ENCODE peak calls at places on chromosomes 4 and X, in ten cellular contexts. S is fibroblast of villous mesenchyme, K is lower leg skin, W is stomach, C is mucosa of descending colon, P is astrocyte of the cerebellum, N is OCI-LY7, A is progenitor cell of endocrine pancreas, G is keratinocyte, H is A549. B is an unnamed sample.

GRCh38 chr4:151990201-151990600 is 229.4 kb upstream of the GATB start:
- DNase-seq in S (no peak), K (no peak), W (no peak), C (no peak), P (peak), N (no peak), A (no peak), G (peak), H (peak), B (no peak)

GRCh38 chr4:89137695-89138094 is 26.4 kb downstream of the TIGD2 start:
- DNase-seq in S (no peak), K (no peak), W (no peak), C (no peak), P (no peak), N (no peak), A (no peak), G (no peak), H (no peak), B (no peak)

GRCh38 chr4:80266267-80266901 is at the start of gene FGF5:
- DNase-seq in S (peak), K (no peak), W (no peak), C (peak), P (peak), N (no peak), A (peak), G (no peak), H (no peak), B (peak)

GRCh38 chr4:173227753-173228152 is 59.1 kb downstream of the GALNT7 start:
- DNase-seq in S (no peak), K (no peak), W (no peak), C (no peak), P (no peak), N (no peak), A (no peak), G (no peak), H (no peak), B (no peak)

GRCh38 chrX:73913580-73913979 is 350.6 kb downstream of the CHIC1 start:
- DNase-seq in S (peak), K (no peak), W (no peak), C (no peak), P (no peak), N (no peak), A (no peak), G (no peak), H (no peak), B (no peak)

GRCh38 chr4:2962099-2962455 is 1.1 kb downstream of the NOP14 start:
- DNase-seq in S (peak), K (no peak), W (no peak), C (no peak), P (no peak), N (peak), A (no peak), G (no peak), H (no peak), B (no peak)

GRCh38 chr4:117479673-117480072 is 394.3 kb upstream of the TRAM1L1 start:
- DNase-seq in S (no peak), K (no peak), W (no peak), C (no peak), P (no peak), N (no peak), A (no peak), G (peak), H (no peak), B (no peak)

GRCh38 chr4:128639586-128640270 is 169.8 kb upstream of the JADE1 start:
- DNase-seq in S (peak), K (no peak), W (no peak), C (no peak), P (no peak), N (no peak), A (no peak), G (no peak), H (no peak), B (no peak)

GRCh38 chr4:100124715-100125114 is 65.6 kb downstream of the DDIT4L start:
- DNase-seq in S (no peak), K (no peak), W (no peak), C (no peak), P (no peak), N (no peak), A (no peak), G (no peak), H (no peak), B (no peak)

GRCh38 chr4:53651142-53651720 is 59.9 kb upstream of the LNX1 start:
- DNase-seq in S (peak), K (peak), W (peak), C (peak), P (no peak), N (no peak), A (no peak), G (no peak), H (no peak), B (no peak)

GRCh38 chrX:21958888-21959287 is 18.4 kb downstream of the SMS start:
- DNase-seq in S (peak), K (no peak), W (no peak), C (no peak), P (no peak), N (no peak), A (no peak), G (no peak), H (no peak), B (no peak)

GRCh38 chrX:102835504-102836146 is 101.4 kb upstream of the RAB40AL start:
- DNase-seq in S (peak), K (no peak), W (no peak), C (no peak), P (no peak), N (peak), A (no peak), G (no peak), H (no peak), B (no peak)

GRCh38 chrX:38273453-38273852 is 52.8 kb upstream of the SRPX start:
- DNase-seq in S (no peak), K (no peak), W (no peak), C (no peak), P (no peak), N (no peak), A (no peak), G (no peak), H (no peak), B (no peak)

GRCh38 chr4:108881190-108881589 is 118.3 kb upstream of the ETNPPL start:
- DNase-seq in S (peak), K (no peak), W (no peak), C (no peak), P (peak), N (no peak), A (no peak), G (peak), H (no peak), B (no peak)

GRCh38 chrX:12794654-12795053 is 3.4 kb downstream of the PRPS2 start:
- DNase-seq in S (peak), K (no peak), W (no peak), C (no peak), P (no peak), N (no peak), A (no peak), G (no peak), H (no peak), B (no peak)

GRCh38 chr4:166067915-166068314 is 194.9 kb downstream of the TLL1 start:
- DNase-seq in S (no peak), K (no peak), W (no peak), C (no peak), P (no peak), N (no peak), A (no peak), G (no peak), H (no peak), B (no peak)

GRCh38 chr4:166066936-166067335 is 193.9 kb downstream of the TLL1 start:
- DNase-seq in S (no peak), K (no peak), W (no peak), C (no peak), P (no peak), N (no peak), A (no peak), G (no peak), H (no peak), B (no peak)

GRCh38 chr4:166065324-166065723 is 192.3 kb downstream of the TLL1 start:
- DNase-seq in S (no peak), K (no peak), W (no peak), C (no peak), P (no peak), N (no peak), A (no peak), G (no peak), H (no peak), B (no peak)

GRCh38 chr4:166064706-166065105 is 191.7 kb downstream of the TLL1 start:
- DNase-seq in S (no peak), K (no peak), W (no peak), C (no peak), P (no peak), N (no peak), A (no peak), G (peak), H (no peak), B (no peak)
- TF ChIP-seq CTCF in S (no peak), K (no peak), W (no peak), C (no peak), P (no peak), N (no peak), A (no peak), G (no peak), H (no peak), B (no peak)

DNA sequence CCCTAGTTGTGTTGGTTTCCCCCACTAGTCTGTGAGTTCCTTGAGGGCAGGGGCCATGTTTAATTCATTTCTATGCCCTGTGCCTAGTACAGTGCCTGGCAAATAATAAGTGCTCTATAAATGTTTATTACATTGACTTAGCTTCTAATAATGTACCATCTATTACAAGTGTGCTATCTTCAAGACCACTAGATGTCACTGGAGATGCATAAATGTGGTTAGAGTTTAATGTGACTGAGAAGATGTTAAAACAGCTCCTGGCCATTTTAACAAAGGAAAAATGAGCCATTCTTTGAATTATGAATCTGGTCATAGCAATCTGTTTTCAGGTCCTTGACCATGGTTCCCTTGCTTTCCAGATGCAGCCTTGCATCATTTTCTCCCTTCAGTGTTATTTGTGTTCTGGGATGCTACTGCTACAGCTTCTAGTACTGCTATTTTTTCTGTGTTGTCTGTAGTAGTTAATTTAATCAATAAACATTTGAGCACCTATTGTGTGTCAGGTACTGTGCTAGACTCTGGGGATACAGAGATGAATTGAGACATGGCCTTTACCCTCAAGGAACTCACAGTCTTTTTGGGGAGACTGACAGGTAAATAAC is 43.2 kb downstream of the SLC9A6 start:
- DNase-seq in S (peak), K (no peak), W (no peak), C (no peak), P (peak), N (peak), A (no peak), G (no peak), H (peak), B (peak)
- TF ChIP-seq CTCF in S (peak), K (no peak), W (peak), C (peak), P (peak), N (peak), A (peak), G (no peak), H (peak), B (peak)

DNA sequence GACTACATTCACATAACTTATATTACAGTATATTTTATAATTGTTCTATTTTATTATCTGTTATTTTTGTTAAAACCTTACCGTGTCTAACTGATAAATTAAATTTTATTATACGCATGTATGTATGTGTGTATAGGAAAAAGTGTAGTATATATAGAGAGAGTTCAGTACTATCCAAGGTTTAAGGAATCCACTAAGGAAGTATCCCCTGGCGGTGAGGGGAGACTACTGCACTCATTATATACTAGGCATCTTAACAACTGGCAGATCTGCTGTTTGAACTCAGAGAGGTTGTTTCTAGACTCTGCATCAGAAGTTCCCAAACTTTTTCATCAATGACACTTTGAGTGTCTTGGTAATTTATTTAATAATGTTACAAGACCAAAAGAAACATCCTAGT is 70.9 kb downstream of the NDST4 start:
- DNase-seq in S (no peak), K (no peak), W (no peak), C (no peak), P (no peak), N (peak), A (no peak), G (no peak), H (no peak), B (no peak)
- TF ChIP-seq CTCF in S (peak), K (no peak), W (no peak), C (no peak), P (peak), N (peak), A (peak), G (no peak), H (no peak), B (no peak)

GRCh38 chr4:26823583-26823982 is 37.1 kb upstream of the STIM2 start:
- DNase-seq in S (no peak), K (no peak), W (no peak), C (no peak), P (no peak), N (no peak), A (no peak), G (no peak), H (no peak), B (no peak)

GRCh38 chr4:26822546-26822945 is 38.1 kb upstream of the STIM2 start:
- DNase-seq in S (no peak), K (no peak), W (no peak), C (no peak), P (no peak), N (peak), A (no peak), G (no peak), H (no peak), B (no peak)

GRCh38 chr4:26819478-26819877 is 41.2 kb upstream of the STIM2 start:
- DNase-seq in S (no peak), K (no peak), W (no peak), C (no peak), P (no peak), N (peak), A (no peak), G (no peak), H (no peak), B (no peak)

GRCh38 chr4:26820346-26820745 is 40.3 kb upstream of the STIM2 start:
- DNase-seq in S (no peak), K (no peak), W (no peak), C (no peak), P (no peak), N (no peak), A (no peak), G (no peak), H (no peak), B (no peak)

GRCh38 chr4:26821677-26822503 is 38.8 kb upstream of the STIM2 start:
- DNase-seq in S (no peak), K (no peak), W (no peak), C (no peak), P (no peak), N (no peak), A (no peak), G (no peak), H (no peak), B (no peak)
- TF ChIP-seq CTCF in S (no peak), K (no peak), W (no peak), C (no peak), P (no peak), N (no peak), A (no peak), G (no peak), H (no peak), B (no peak)

GRCh38 chr4:146244496-146244895 is 30.2 kb downstream of the REELD1 start:
- DNase-seq in S (no peak), K (no peak), W (no peak), C (no peak), P (no peak), N (no peak), A (no peak), G (no peak), H (no peak), B (no peak)

GRCh38 chr4:146243883-146244277 is 29.5 kb downstream of the REELD1 start:
- DNase-seq in S (no peak), K (no peak), W (no peak), C (no peak), P (no peak), N (no peak), A (no peak), G (no peak), H (no peak), B (no peak)

GRCh38 chr4:146245899-146246298 is 31.6 kb downstream of the REELD1 start:
- DNase-seq in S (no peak), K (no peak), W (no peak), C (no peak), P (no peak), N (no peak), A (no peak), G (no peak), H (no peak), B (no peak)

GRCh38 chr4:146245246-146245645 is 30.9 kb downstream of the REELD1 start:
- DNase-seq in S (peak), K (no peak), W (peak), C (peak), P (no peak), N (no peak), A (no peak), G (no peak), H (no peak), B (no peak)

GRCh38 chr4:146243141-146243882 is 29.0 kb downstream of the REELD1 start:
- DNase-seq in S (no peak), K (no peak), W (no peak), C (peak), P (no peak), N (peak), A (no peak), G (no peak), H (no peak), B (no peak)
- TF ChIP-seq CTCF in S (peak), K (no peak), W (no peak), C (no peak), P (peak), N (peak), A (peak), G (peak), H (peak), B (peak)

DNA sequence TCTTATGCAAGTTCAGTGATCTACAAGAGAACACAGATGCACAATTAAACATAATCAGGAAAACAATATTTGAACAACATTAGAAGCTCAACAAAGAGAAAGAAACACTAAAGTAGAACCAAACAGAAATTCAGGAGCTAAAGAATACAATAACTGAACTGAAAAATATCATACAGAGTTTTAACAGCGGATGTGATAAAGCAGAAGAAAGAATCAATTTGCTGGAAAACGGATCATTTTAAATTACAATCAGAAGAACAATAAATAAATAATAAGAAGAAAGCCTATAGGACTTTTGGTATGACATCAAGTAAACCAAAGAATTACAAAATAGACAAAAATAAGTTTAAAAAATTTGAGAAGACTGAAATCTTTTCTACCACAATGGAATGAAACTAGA is 36.3 kb upstream of the CXCL6 start:
- DNase-seq in S (no peak), K (no peak), W (no peak), C (no peak), P (no peak), N (no peak), A (no peak), G (no peak), H (no peak), B (no peak)
- TF ChIP-seq CTCF in S (no peak), K (no peak), W (no peak), C (no peak), P (no peak), N (no peak), A (no peak), G (no peak), H (no peak), B (no peak)

DNA sequence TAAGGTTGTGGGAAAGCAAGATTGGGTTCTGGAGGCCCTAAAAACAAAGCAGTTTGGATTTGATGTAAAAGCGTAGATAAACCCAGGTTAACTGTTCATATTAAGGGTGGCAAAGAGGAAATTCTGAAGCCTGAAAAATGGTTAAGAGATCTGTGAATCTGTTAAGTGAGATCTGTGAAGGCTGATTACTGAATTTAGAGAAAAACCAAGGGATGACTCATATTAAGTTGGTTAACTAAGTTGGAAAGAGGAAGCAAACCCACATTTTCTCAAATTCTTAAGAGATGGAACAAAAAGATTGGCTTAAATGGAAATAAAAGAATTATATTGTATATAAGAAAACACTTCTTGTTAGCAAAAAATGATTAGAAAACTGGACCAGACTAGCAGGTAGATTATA is 22.8 kb downstream of the GPAT3 start:
- DNase-seq in S (peak), K (no peak), W (no peak), C (no peak), P (no peak), N (no peak), A (no peak), G (no peak), H (no peak), B (no peak)
- TF ChIP-seq CTCF in S (no peak), K (no peak), W (no peak), C (no peak), P (no peak), N (no peak), A (no peak), G (no peak), H (no peak), B (no peak)

GRCh38 chr4:77415689-77416088 is 189.9 kb upstream of the CXCL13 start:
- DNase-seq in S (no peak), K (no peak), W (no peak), C (no peak), P (no peak), N (no peak), A (no peak), G (no peak), H (no peak), B (no peak)

DNA sequence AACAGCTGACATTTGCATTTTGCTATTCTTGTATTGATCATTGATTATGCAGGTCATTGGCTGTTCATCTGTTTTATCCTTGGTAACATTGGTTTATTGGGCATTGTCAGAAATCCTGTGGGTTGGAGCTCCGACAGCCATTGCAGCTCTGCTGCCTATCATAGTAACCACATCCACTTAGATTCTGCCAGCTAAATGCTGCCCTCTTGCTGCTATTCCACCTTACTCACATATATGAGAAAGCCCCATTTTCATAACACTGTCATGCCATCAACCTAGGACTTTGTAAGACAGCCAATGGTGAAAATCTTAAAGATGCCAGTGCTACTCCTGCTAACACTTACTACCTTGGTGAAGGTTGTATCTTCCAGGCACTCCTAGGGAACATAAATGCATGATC is 187.3 kb upstream of the CXCL13 start:
- DNase-seq in S (peak), K (no peak), W (no peak), C (no peak), P (no peak), N (peak), A (no peak), G (no peak), H (no peak), B (no peak)
- TF ChIP-seq CTCF in S (peak), K (no peak), W (peak), C (no peak), P (peak), N (peak), A (peak), G (peak), H (peak), B (no peak)

GRCh38 chrX:9862953-9863352 is 76.7 kb downstream of the SHROOM2 start:
- DNase-seq in S (no peak), K (no peak), W (no peak), C (no peak), P (no peak), N (no peak), A (no peak), G (no peak), H (no peak), B (no peak)

GRCh38 chrX:9862525-9862924 is 76.3 kb downstream of the SHROOM2 start:
- DNase-seq in S (no peak), K (no peak), W (no peak), C (no peak), P (no peak), N (no peak), A (no peak), G (no peak), H (peak), B (no peak)

GRCh38 chrX:9859711-9860555 is 73.7 kb downstream of the SHROOM2 start:
- DNase-seq in S (peak), K (no peak), W (no peak), C (no peak), P (peak), N (no peak), A (no peak), G (no peak), H (no peak), B (no peak)

GRCh38 chrX:9860826-9861225 is 74.6 kb downstream of the SHROOM2 start:
- DNase-seq in S (no peak), K (no peak), W (no peak), C (no peak), P (no peak), N (no peak), A (no peak), G (no peak), H (no peak), B (no peak)

GRCh38 chrX:9861711-9862110 is 75.5 kb downstream of the SHROOM2 start:
- DNase-seq in S (no peak), K (no peak), W (no peak), C (no peak), P (no peak), N (no peak), A (no peak), G (no peak), H (no peak), B (no peak)
- TF ChIP-seq CTCF in S (no peak), K (no peak), W (no peak), C (no peak), P (no peak), N (no peak), A (no peak), G (no peak), H (no peak), B (no peak)